ENCODE peak calls at places on chromosome 15, in five cellular contexts. Z, T, M, G and E are unnamed samples.

GRCh38 chr15:66882251-66883020 is 180.4 kb downstream of the SMAD6 start:
- DNase-seq in G (no peak), T (no peak), M (peak; percentile 51), Z (peak; percentile 63), E (peak; percentile 50)

GRCh38 chr15:96268421-96269204 is 61.9 kb upstream of the NR2F2 start:
- DNase-seq in M (no peak), Z (no peak), G (no peak), T (no peak), E (peak; percentile 62)

GRCh38 chr15:85048430-85048829 is 66.8 kb downstream of the PDE8A start:
- DNase-seq in G (no peak), T (no peak), M (no peak), Z (no peak), E (peak; percentile 41)

GRCh38 chr15:48084759-48085420 is 35.9 kb upstream of the SLC24A5 start:
- DNase-seq in M (no peak), T (no peak), G (peak; percentile 36), Z (no peak), E (peak; percentile 64)

GRCh38 chr15:79431636-79432344 is at the start of gene MINAR1:
- DNase-seq in Z (peak; percentile 35), M (peak; percentile 32), G (no peak), T (no peak), E (peak; percentile 39)

GRCh38 chr15:44137750-44138149 is 57.3 kb downstream of the FRMD5 start:
- DNase-seq in M (no peak), T (no peak), Z (no peak), G (no peak), E (no peak)

GRCh38 chr15:70281811-70282307 is 184.1 kb upstream of the TLE3 start:
- DNase-seq in T (no peak), M (no peak), Z (no peak), G (peak; percentile 48), E (no peak)

GRCh38 chr15:39194431-39194830 is 386.4 kb upstream of the THBS1 start:
- DNase-seq in T (no peak), G (no peak), M (no peak), Z (no peak), E (no peak)

GRCh38 chr15:76217029-76217866 is 94.0 kb downstream of the ETFA start:
- DNase-seq in M (no peak), T (no peak), G (no peak), Z (no peak), E (peak; percentile 29)

GRCh38 chr15:60605879-60606304 is 127.0 kb upstream of the ICE2 start:
- DNase-seq in T (peak; percentile 48), G (no peak), M (peak; percentile 31), Z (peak; percentile 66), E (peak; percentile 70)

GRCh38 chr15:76418352-76419140 is 82.0 kb downstream of the ISL2 start:
- DNase-seq in T (no peak), M (no peak), Z (no peak), G (no peak), E (no peak)

GRCh38 chr15:27070816-27071215 is 99.8 kb downstream of the GABRG3 start:
- DNase-seq in T (no peak), Z (no peak), G (no peak), M (no peak), E (no peak)

GRCh38 chr15:63896336-63897115 is 62.8 kb upstream of the HERC1 start:
- DNase-seq in G (peak; percentile 97), M (peak; percentile 68), Z (peak; percentile 42), T (no peak), E (peak; percentile 64)

GRCh38 chr15:60414016-60414682 is 16.4 kb upstream of the ANXA2 start:
- DNase-seq in G (no peak), Z (no peak), M (no peak), T (no peak), E (peak; percentile 59)

GRCh38 chr15:40582726-40583246 is 11.3 kb upstream of the KNL1 start:
- DNase-seq in T (no peak), M (peak; percentile 76), G (no peak), Z (no peak), E (peak; percentile 83)
- H3K4me3 ChIP-seq in T (no peak overlapping the region), M (peak overlapping the region; percentile 21), G (no peak overlapping the region), Z (peak overlapping the region; percentile 38), E (peak overlapping the region; percentile 58)

DNA sequence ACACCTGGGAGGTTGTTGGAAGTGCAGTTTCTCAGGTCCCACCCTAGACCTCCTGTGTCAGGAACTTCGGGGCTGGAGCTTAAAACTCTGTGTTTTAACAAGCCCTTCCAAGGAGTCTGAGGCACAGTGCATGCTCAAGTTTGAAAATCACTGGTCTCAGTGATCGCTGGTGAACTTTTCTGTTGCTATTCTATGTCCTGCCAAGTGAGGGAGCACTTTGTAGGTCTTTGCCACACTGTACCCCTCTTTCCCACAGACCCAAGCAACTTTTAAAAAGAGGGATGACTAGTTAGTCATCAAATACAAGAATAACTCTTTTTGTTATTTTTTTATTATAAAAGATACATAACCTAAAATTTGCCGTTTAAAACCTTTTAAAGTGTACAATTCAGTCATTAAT is 133.7 kb downstream of the AGBL1 start:
- DNase-seq in M (no peak), Z (no peak), G (no peak), T (no peak), E (no peak)
- TF ChIP-seq CTCF in M (no peak), Z (no peak), G (peak; percentile 26), T (no peak), E (no peak)

GRCh38 chr15:68511073-68511991 is 67.5 kb upstream of the CORO2B start:
- DNase-seq in T (no peak), Z (peak; percentile 57), G (no peak), M (peak; percentile 48), E (peak; percentile 45)
- H3K4me3 ChIP-seq in T (no peak overlapping the region), Z (no peak overlapping the region), G (no peak overlapping the region), M (no peak overlapping the region), E (no peak overlapping the region)

GRCh38 chr15:89129123-89129815 is 41.0 kb downstream of the ABHD2 start:
- DNase-seq in G (peak; percentile 62), T (no peak), M (no peak), Z (no peak), E (peak; percentile 50)
- TF ChIP-seq CTCF in G (peak; percentile 80), T (peak; percentile 81), M (peak; percentile 32), Z (peak; percentile 64), E (peak; percentile 81)

DNA sequence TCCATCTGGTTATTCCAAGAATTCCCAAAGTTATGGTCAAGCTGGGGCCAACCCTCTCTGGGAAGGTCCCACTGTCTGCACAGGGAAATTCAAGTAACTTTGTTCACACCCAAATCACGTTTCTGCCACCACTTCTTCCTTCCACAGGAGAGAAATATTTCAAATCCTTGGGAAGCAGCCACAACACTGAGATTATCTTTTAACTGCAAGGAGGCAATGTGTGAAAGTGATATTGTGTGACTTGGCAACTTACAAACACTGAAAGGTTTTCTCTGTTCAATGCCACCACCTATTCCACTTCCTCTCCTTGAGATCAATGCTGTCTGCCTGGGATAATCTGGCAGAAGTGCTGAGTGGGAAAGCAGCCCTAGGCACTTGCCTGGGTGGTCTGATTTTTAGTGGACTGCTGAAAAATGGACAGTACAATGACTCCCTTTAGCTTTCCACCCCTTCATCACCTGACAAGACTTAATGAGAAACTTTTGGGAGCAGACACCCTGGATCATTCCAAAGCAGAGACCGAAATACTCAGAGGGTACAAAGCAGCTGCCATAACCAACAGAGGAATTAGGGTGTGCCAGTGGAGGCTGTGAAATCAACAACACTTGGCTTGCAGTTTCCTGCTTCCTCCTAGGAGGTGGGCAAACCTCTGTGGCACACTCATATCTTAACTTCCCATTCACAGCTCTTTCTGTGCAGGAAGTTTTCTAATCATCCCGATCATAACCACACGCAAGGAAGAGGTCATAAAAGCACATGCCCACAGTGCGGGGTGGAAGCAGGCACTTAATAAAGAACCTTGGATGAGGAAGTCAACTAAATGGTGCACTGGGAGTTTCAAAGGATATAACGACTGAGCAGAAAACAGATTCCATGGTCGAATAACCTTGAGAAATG is 5.4 kb downstream of the SCAMP2 start:
- DNase-seq in G (no peak), Z (no peak), T (no peak), M (peak; percentile 59), E (no peak)
- H3K4me3 ChIP-seq in G (no peak overlapping the region), Z (no peak overlapping the region), T (no peak overlapping the region), M (no peak overlapping the region), E (no peak overlapping the region)

GRCh38 chr15:51286816-51287215 is 51.6 kb downstream of the CYP19A1 start:
- DNase-seq in Z (no peak), M (no peak), G (peak; percentile 19), T (no peak), E (no peak)
- TF ChIP-seq CTCF in Z (peak; percentile 34), M (no peak), G (peak; percentile 14), T (no peak), E (peak; percentile 12)

GRCh38 chr15:35061171-35062163 is 23.6 kb downstream of the NANOGP8 start:
- DNase-seq in Z (no peak), M (no peak), T (no peak), G (no peak), E (peak; percentile 63)
- H3K4me3 ChIP-seq in Z (no peak overlapping the region), M (no peak overlapping the region), T (no peak overlapping the region), G (no peak overlapping the region), E (no peak overlapping the region)

DNA sequence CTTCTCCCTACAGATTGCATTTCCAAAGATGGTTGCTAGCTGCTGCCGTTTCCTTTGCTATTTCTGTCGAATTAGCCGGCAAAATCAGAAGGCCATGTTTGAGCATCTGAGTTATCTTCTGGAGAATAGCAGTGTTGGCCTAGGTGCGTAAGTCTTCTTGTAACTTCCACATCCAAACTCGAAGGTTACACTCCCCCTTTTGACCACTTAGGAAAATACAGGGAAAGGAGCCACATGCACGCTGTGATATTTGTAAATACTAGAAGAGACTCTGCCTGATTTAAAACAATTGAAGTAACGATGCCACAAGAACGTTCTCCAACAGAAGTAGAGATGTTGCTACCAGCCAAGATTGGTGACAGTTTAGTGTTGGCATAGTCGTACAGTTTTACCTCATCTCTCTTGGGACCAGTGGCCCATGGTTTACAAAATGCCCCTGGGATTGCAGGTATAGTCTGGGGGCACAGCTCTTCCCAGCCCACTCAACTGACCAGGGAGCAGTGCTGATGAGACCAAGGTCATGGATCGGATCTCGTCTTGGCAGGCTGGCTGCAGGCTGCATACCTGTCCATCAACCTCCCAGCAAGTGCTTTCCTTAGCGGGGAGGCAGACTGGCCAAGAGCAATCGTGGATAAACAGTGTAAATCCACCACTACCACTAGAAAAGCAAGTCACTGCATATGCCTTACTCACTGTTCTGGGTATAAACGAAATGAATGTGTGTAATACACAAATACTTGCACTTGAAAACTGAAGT is 268.4 kb upstream of the CHRM5 start:
- DNase-seq in M (no peak), G (peak; percentile 3), Z (no peak), T (no peak), E (peak; percentile 17)
- TF ChIP-seq CTCF in M (no peak), G (no peak), Z (peak; percentile 22), T (no peak), E (peak; percentile 34)

DNA sequence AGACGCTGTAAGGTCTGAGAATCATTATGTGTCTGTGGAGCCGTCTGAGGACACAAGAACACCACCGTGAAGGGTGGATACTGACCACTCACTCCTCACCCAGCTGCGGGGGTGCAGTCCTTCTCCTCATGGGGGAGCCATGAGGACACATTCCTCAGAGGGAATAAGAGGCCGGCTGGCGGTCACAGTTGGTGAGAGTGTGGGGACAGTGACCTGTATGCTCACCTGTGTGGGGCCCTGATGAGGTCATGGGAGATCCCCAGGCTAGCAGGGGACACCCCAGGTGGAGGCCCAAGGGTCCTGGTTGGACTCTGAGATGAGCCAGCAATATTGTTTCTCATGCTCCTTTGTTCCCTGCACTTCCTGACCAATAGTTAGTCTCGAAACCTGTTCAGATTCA is 2.5 kb upstream of the TRPM1 start:
- DNase-seq in Z (no peak), G (no peak), M (no peak), T (no peak), E (no peak)
- H3K4me3 ChIP-seq in Z (no peak overlapping the region), G (no peak overlapping the region), M (no peak overlapping the region), T (no peak overlapping the region), E (no peak overlapping the region)